ENCODE peak calls at places on chromosomes 12 and 14, in seven cellular contexts. One of them, this sample, is unnamed.

GRCh38 chr14:103085106-103086091 is 1.4 kb downstream of the LBHD2 start:
- DNase-seq in colonic mucosa: no peak
- DNase-seq in breast epithelium: no peak
- DNase-seq in left ventricle myocardium inferior: no peak
- DNase-seq in uterus: no peak
- DNase-seq in GM10248: no peak
- DNase-seq in CD4-positive, alpha-beta T cell: no peak
- DNase-seq in this sample: no peak

GRCh38 chr12:119666900-119667576 is 895 bp upstream of the PRKAB1 start:
- DNase-seq in colonic mucosa: no peak
- DNase-seq in breast epithelium: no peak
- DNase-seq in left ventricle myocardium inferior: no peak
- DNase-seq in uterus: no peak
- DNase-seq in GM10248: peak
- DNase-seq in CD4-positive, alpha-beta T cell: no peak
- DNase-seq in this sample: peak

GRCh38 chr12:53179694-53180269 is 740 bp upstream of the ZNF740 start:
- DNase-seq in colonic mucosa: peak
- DNase-seq in breast epithelium: peak
- DNase-seq in left ventricle myocardium inferior: no peak
- DNase-seq in uterus: no peak
- DNase-seq in GM10248: peak
- DNase-seq in CD4-positive, alpha-beta T cell: no peak
- DNase-seq in this sample: peak

GRCh38 chr12:52440821-52441319 is 6.7 kb upstream of the KRT75 start:
- DNase-seq in colonic mucosa: no peak
- DNase-seq in breast epithelium: no peak
- DNase-seq in left ventricle myocardium inferior: no peak
- DNase-seq in uterus: no peak
- DNase-seq in GM10248: no peak
- DNase-seq in CD4-positive, alpha-beta T cell: no peak
- DNase-seq in this sample: no peak

GRCh38 chr14:97459180-97459579 is 662.0 kb downstream of the VRK1 start:
- DNase-seq in colonic mucosa: no peak
- DNase-seq in breast epithelium: no peak
- DNase-seq in left ventricle myocardium inferior: no peak
- DNase-seq in uterus: no peak
- DNase-seq in GM10248: no peak
- DNase-seq in CD4-positive, alpha-beta T cell: no peak
- DNase-seq in this sample: no peak

GRCh38 chr14:74333909-74334308 is 14.4 kb upstream of the VRTN start:
- DNase-seq in colonic mucosa: no peak
- DNase-seq in breast epithelium: no peak
- DNase-seq in left ventricle myocardium inferior: no peak
- DNase-seq in uterus: no peak
- DNase-seq in GM10248: no peak
- DNase-seq in CD4-positive, alpha-beta T cell: no peak
- DNase-seq in this sample: no peak

GRCh38 chr12:124744659-124745467 is 118.8 kb downstream of the SCARB1 start:
- DNase-seq in colonic mucosa: peak
- DNase-seq in breast epithelium: no peak
- DNase-seq in left ventricle myocardium inferior: no peak
- DNase-seq in uterus: no peak
- DNase-seq in GM10248: peak
- DNase-seq in CD4-positive, alpha-beta T cell: no peak
- DNase-seq in this sample: no peak

GRCh38 chr12:69872804-69873203 is 47.8 kb downstream of the MYRFL start:
- DNase-seq in colonic mucosa: no peak
- DNase-seq in breast epithelium: no peak
- DNase-seq in left ventricle myocardium inferior: no peak
- DNase-seq in uterus: no peak
- DNase-seq in GM10248: no peak
- DNase-seq in CD4-positive, alpha-beta T cell: no peak
- DNase-seq in this sample: no peak

GRCh38 chr12:93102744-93103143 is 173.6 kb upstream of the EEA1 start:
- DNase-seq in colonic mucosa: no peak
- DNase-seq in breast epithelium: no peak
- DNase-seq in left ventricle myocardium inferior: no peak
- DNase-seq in uterus: no peak
- DNase-seq in GM10248: no peak
- DNase-seq in CD4-positive, alpha-beta T cell: no peak
- DNase-seq in this sample: no peak

GRCh38 chr14:35351497-35351896 is 53.1 kb downstream of the NFKBIA start:
- DNase-seq in colonic mucosa: no peak
- DNase-seq in breast epithelium: no peak
- DNase-seq in left ventricle myocardium inferior: no peak
- DNase-seq in uterus: no peak
- DNase-seq in GM10248: no peak
- DNase-seq in CD4-positive, alpha-beta T cell: no peak
- DNase-seq in this sample: no peak

GRCh38 chr14:44829021-44829420 is 132.7 kb downstream of the KLHL28 start:
- DNase-seq in colonic mucosa: no peak
- DNase-seq in breast epithelium: no peak
- DNase-seq in left ventricle myocardium inferior: no peak
- DNase-seq in uterus: no peak
- DNase-seq in GM10248: no peak
- DNase-seq in CD4-positive, alpha-beta T cell: no peak
- DNase-seq in this sample: no peak

GRCh38 chr12:129589503-129589902 is 314.3 kb downstream of the TMEM132D start:
- DNase-seq in colonic mucosa: no peak
- DNase-seq in breast epithelium: no peak
- DNase-seq in left ventricle myocardium inferior: no peak
- DNase-seq in uterus: no peak
- DNase-seq in GM10248: no peak
- DNase-seq in CD4-positive, alpha-beta T cell: no peak
- DNase-seq in this sample: no peak

GRCh38 chr12:106147956-106148355 is 9.2 kb upstream of the NUAK1 start:
- DNase-seq in colonic mucosa: no peak
- DNase-seq in breast epithelium: no peak
- DNase-seq in left ventricle myocardium inferior: peak
- DNase-seq in uterus: no peak
- DNase-seq in GM10248: no peak
- DNase-seq in CD4-positive, alpha-beta T cell: no peak
- DNase-seq in this sample: no peak

GRCh38 chr14:45253070-45253753 is at the start of gene MIS18BP1:
- DNase-seq in colonic mucosa: peak
- DNase-seq in breast epithelium: peak
- DNase-seq in left ventricle myocardium inferior: peak
- DNase-seq in uterus: peak
- DNase-seq in GM10248: peak
- DNase-seq in CD4-positive, alpha-beta T cell: peak
- DNase-seq in this sample: peak

GRCh38 chr12:114319422-114319821 is 86.5 kb downstream of the TBX5 start:
- DNase-seq in colonic mucosa: no peak
- DNase-seq in breast epithelium: no peak
- DNase-seq in left ventricle myocardium inferior: no peak
- DNase-seq in uterus: no peak
- DNase-seq in GM10248: no peak
- DNase-seq in CD4-positive, alpha-beta T cell: no peak
- DNase-seq in this sample: no peak

GRCh38 chr12:14018080-14018479 is 36.7 kb upstream of the GRIN2B start:
- DNase-seq in colonic mucosa: no peak
- DNase-seq in breast epithelium: no peak
- DNase-seq in left ventricle myocardium inferior: no peak
- DNase-seq in uterus: no peak
- DNase-seq in GM10248: no peak
- DNase-seq in CD4-positive, alpha-beta T cell: no peak
- DNase-seq in this sample: no peak

GRCh38 chr14:51926449-51926848 is 62.9 kb upstream of the RTRAF start:
- DNase-seq in colonic mucosa: no peak
- DNase-seq in breast epithelium: no peak
- DNase-seq in left ventricle myocardium inferior: no peak
- DNase-seq in uterus: no peak
- DNase-seq in GM10248: no peak
- DNase-seq in CD4-positive, alpha-beta T cell: no peak
- DNase-seq in this sample: no peak

GRCh38 chr14:71397371-71397770 is 490.1 kb downstream of the PCNX1 start:
- DNase-seq in colonic mucosa: no peak
- DNase-seq in breast epithelium: no peak
- DNase-seq in left ventricle myocardium inferior: no peak
- DNase-seq in uterus: no peak
- DNase-seq in GM10248: no peak
- DNase-seq in CD4-positive, alpha-beta T cell: no peak
- DNase-seq in this sample: no peak

GRCh38 chr14:99812096-99812750 is 19.0 kb downstream of the EML1 start:
- DNase-seq in colonic mucosa: no peak
- DNase-seq in breast epithelium: no peak
- DNase-seq in left ventricle myocardium inferior: no peak
- DNase-seq in uterus: no peak
- DNase-seq in GM10248: no peak
- DNase-seq in CD4-positive, alpha-beta T cell: no peak
- DNase-seq in this sample: no peak

GRCh38 chr14:77059276-77059934 is 30.9 kb upstream of the IRF2BPL start:
- DNase-seq in colonic mucosa: no peak
- DNase-seq in breast epithelium: peak
- DNase-seq in left ventricle myocardium inferior: no peak
- DNase-seq in uterus: peak
- DNase-seq in GM10248: no peak
- DNase-seq in CD4-positive, alpha-beta T cell: no peak
- DNase-seq in this sample: no peak
- TF ChIP-seq CTCF in colonic mucosa: no peak
- TF ChIP-seq CTCF in breast epithelium: peak
- TF ChIP-seq CTCF in left ventricle myocardium inferior: peak
- TF ChIP-seq CTCF in uterus: no peak
- TF ChIP-seq CTCF in GM10248: peak
- TF ChIP-seq CTCF in CD4-positive, alpha-beta T cell: no peak
- TF ChIP-seq CTCF in this sample: no peak

DNA sequence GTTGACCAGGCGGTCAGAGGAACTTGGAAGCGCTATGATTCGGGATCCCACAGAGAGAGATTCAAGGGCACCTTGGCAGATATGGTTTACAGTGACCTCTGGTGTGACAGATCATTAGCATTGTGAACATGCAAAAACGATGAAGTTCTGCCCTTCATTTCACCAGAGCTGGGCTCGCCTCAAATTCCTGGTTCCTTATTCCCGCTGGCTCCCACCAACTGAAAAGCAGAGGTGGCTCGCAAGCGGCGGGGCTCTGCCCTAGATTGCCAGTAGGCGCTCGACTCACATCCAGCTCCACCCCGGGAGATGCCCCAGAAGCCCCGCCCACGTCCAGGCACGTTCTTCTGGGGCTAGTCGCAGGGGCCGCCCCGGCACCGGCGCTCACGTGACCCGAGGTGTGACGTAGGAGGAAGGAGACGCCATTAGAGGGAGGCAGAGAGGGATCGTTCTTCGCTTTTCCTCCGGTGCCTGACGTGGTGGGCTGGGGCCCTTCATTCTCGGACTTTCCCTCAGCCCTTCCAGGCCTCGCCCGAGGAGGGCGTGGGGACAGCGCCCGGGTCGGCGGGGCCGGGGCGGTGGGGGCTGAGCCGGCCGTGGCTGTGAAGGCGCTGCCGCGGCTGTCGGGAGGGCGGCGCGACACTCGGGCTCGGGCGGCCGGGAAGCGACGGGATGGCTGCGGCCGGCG is at the start of gene RAB21:
- DNase-seq in colonic mucosa: peak
- DNase-seq in breast epithelium: peak
- DNase-seq in left ventricle myocardium inferior: peak
- DNase-seq in uterus: peak
- DNase-seq in GM10248: peak
- DNase-seq in CD4-positive, alpha-beta T cell: peak
- DNase-seq in this sample: peak
- TF ChIP-seq CTCF in colonic mucosa: peak
- TF ChIP-seq CTCF in breast epithelium: peak
- TF ChIP-seq CTCF in left ventricle myocardium inferior: peak
- TF ChIP-seq CTCF in uterus: peak
- TF ChIP-seq CTCF in GM10248: peak
- TF ChIP-seq CTCF in CD4-positive, alpha-beta T cell: peak
- TF ChIP-seq CTCF in this sample: no peak

DNA sequence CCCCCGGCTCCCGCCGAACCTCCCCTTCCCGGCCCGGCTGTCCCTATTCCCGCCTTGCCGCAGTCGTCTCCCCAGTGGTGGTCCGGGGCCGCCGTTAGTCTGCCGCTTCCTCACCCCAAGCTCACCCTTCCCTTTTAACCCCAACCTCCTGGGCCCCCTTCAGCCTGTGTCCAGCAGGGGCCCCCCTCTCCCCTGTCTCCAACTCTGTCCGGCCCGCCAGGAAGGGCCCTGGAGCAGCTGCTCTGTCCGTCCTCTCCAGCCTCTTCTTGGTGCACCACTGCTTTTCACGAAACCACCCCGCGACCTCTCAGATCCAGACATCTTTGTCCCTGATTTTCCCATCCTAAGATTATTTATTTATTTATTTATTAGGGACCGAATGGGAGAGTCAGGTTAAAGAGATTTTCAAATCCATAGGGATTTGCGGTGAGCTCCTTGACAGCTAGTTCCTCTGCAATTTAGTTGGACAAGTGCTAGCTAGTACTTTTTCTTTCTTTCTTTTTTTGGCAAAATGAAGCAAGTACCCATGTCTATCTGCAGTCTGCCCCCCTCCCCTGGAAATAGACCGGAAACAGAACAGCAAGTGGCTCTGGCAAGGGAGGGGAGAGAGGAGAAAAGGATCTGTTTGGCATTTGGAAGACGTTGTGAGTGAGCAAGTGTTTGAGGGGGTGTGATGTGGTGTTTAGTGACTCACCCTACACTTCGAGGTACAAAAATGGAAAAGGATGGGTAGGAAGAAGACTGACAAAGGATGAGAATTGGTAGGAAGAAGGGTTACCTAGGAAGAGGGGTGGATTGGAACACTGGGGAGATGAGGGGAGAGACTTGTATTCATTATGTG is 632 bp downstream of the UBR7 start:
- DNase-seq in colonic mucosa: peak
- DNase-seq in breast epithelium: no peak
- DNase-seq in left ventricle myocardium inferior: peak
- DNase-seq in uterus: no peak
- DNase-seq in GM10248: peak
- DNase-seq in CD4-positive, alpha-beta T cell: no peak
- DNase-seq in this sample: peak
- TF ChIP-seq CTCF in colonic mucosa: peak
- TF ChIP-seq CTCF in breast epithelium: no peak
- TF ChIP-seq CTCF in left ventricle myocardium inferior: no peak
- TF ChIP-seq CTCF in uterus: no peak
- TF ChIP-seq CTCF in GM10248: peak
- TF ChIP-seq CTCF in CD4-positive, alpha-beta T cell: peak
- TF ChIP-seq CTCF in this sample: peak

GRCh38 chr14:22641851-22642250 is 2.3 kb downstream of the OR6J1 start:
- DNase-seq in colonic mucosa: no peak
- DNase-seq in breast epithelium: no peak
- DNase-seq in left ventricle myocardium inferior: no peak
- DNase-seq in uterus: no peak
- DNase-seq in GM10248: no peak
- DNase-seq in CD4-positive, alpha-beta T cell: no peak
- DNase-seq in this sample: no peak

GRCh38 chr14:22640192-22640591 is 4.0 kb downstream of the OR6J1 start:
- DNase-seq in colonic mucosa: no peak
- DNase-seq in breast epithelium: no peak
- DNase-seq in left ventricle myocardium inferior: no peak
- DNase-seq in uterus: no peak
- DNase-seq in GM10248: no peak
- DNase-seq in CD4-positive, alpha-beta T cell: no peak
- DNase-seq in this sample: no peak

GRCh38 chr14:22646570-22647254 is 2.6 kb upstream of the OR6J1 start:
- DNase-seq in colonic mucosa: no peak
- DNase-seq in breast epithelium: no peak
- DNase-seq in left ventricle myocardium inferior: no peak
- DNase-seq in uterus: no peak
- DNase-seq in GM10248: no peak
- DNase-seq in CD4-positive, alpha-beta T cell: no peak
- DNase-seq in this sample: no peak

GRCh38 chr14:22648506-22648905 is 4.4 kb upstream of the OR6J1 start:
- DNase-seq in colonic mucosa: no peak
- DNase-seq in breast epithelium: no peak
- DNase-seq in left ventricle myocardium inferior: no peak
- DNase-seq in uterus: no peak
- DNase-seq in GM10248: no peak
- DNase-seq in CD4-positive, alpha-beta T cell: no peak
- DNase-seq in this sample: no peak

GRCh38 chr14:22644305-22644635 is at the start of gene OR6J1:
- DNase-seq in colonic mucosa: no peak
- DNase-seq in breast epithelium: no peak
- DNase-seq in left ventricle myocardium inferior: no peak
- DNase-seq in uterus: no peak
- DNase-seq in GM10248: no peak
- DNase-seq in CD4-positive, alpha-beta T cell: no peak
- DNase-seq in this sample: no peak
- TF ChIP-seq CTCF in colonic mucosa: no peak
- TF ChIP-seq CTCF in breast epithelium: no peak
- TF ChIP-seq CTCF in left ventricle myocardium inferior: no peak
- TF ChIP-seq CTCF in uterus: no peak
- TF ChIP-seq CTCF in GM10248: no peak
- TF ChIP-seq CTCF in CD4-positive, alpha-beta T cell: no peak
- TF ChIP-seq CTCF in this sample: no peak